ENCODE peak calls at places on chromosomes 3 and 15, in four cellular contexts. One of them, this sample, is unnamed.

GRCh38 chr3:183328164-183328563 is 75.1 kb downstream of the B3GNT5 start:
- DNase-seq in SW 1271: no peak
- DNase-seq in epithelial cell of esophagus: no peak
- DNase-seq in stimulated activated naive CD8-positive, alpha-beta T cell treated with anti-CD3 and anti-CD28 coated beads, Interleukin-15, Interleukin-2, amounts not matched to agents 100 U/mL and 50 U/mL, for 24 hours: no peak
- DNase-seq in this sample: no peak

GRCh38 chr15:51131596-51132290 is 37.0 kb upstream of the TNFAIP8L3 start:
- DNase-seq in SW 1271: no peak
- DNase-seq in stimulated activated naive CD8-positive, alpha-beta T cell treated with anti-CD3 and anti-CD28 coated beads, Interleukin-15, Interleukin-2, amounts not matched to agents 100 U/mL and 50 U/mL, for 24 hours: no peak
- DNase-seq in epithelial cell of esophagus: no peak
- DNase-seq in this sample: no peak

GRCh38 chr15:92733934-92734521 is 78.5 kb upstream of the FAM174B start:
- DNase-seq in SW 1271: no peak
- DNase-seq in stimulated activated naive CD8-positive, alpha-beta T cell treated with anti-CD3 and anti-CD28 coated beads, Interleukin-15, Interleukin-2, amounts not matched to agents 100 U/mL and 50 U/mL, for 24 hours: peak
- DNase-seq in epithelial cell of esophagus: no peak
- DNase-seq in this sample: no peak

GRCh38 chr3:50503504-50503903 is at the start of gene CACNA2D2:
- DNase-seq in stimulated activated naive CD8-positive, alpha-beta T cell treated with anti-CD3 and anti-CD28 coated beads, Interleukin-15, Interleukin-2, amounts not matched to agents 100 U/mL and 50 U/mL, for 24 hours: peak
- DNase-seq in SW 1271: no peak
- DNase-seq in epithelial cell of esophagus: peak
- DNase-seq in this sample: peak

GRCh38 chr15:85455851-85456250 is 75.4 kb downstream of the AKAP13 start:
- DNase-seq in stimulated activated naive CD8-positive, alpha-beta T cell treated with anti-CD3 and anti-CD28 coated beads, Interleukin-15, Interleukin-2, amounts not matched to agents 100 U/mL and 50 U/mL, for 24 hours: no peak
- DNase-seq in epithelial cell of esophagus: no peak
- DNase-seq in SW 1271: no peak
- DNase-seq in this sample: no peak

GRCh38 chr3:169811606-169812123 is 1.0 kb upstream of the LRRIQ4 start:
- DNase-seq in SW 1271: no peak
- DNase-seq in epithelial cell of esophagus: peak
- DNase-seq in stimulated activated naive CD8-positive, alpha-beta T cell treated with anti-CD3 and anti-CD28 coated beads, Interleukin-15, Interleukin-2, amounts not matched to agents 100 U/mL and 50 U/mL, for 24 hours: no peak
- DNase-seq in this sample: no peak

GRCh38 chr15:50828610-50829206 is 63.2 kb upstream of the SPPL2A start:
- DNase-seq in stimulated activated naive CD8-positive, alpha-beta T cell treated with anti-CD3 and anti-CD28 coated beads, Interleukin-15, Interleukin-2, amounts not matched to agents 100 U/mL and 50 U/mL, for 24 hours: no peak
- DNase-seq in epithelial cell of esophagus: peak
- DNase-seq in SW 1271: peak
- DNase-seq in this sample: peak

GRCh38 chr3:187641319-187641976 is 28.7 kb downstream of the SST start:
- DNase-seq in stimulated activated naive CD8-positive, alpha-beta T cell treated with anti-CD3 and anti-CD28 coated beads, Interleukin-15, Interleukin-2, amounts not matched to agents 100 U/mL and 50 U/mL, for 24 hours: no peak
- DNase-seq in SW 1271: no peak
- DNase-seq in epithelial cell of esophagus: no peak
- DNase-seq in this sample: no peak

GRCh38 chr15:62594017-62594416 is 428.9 kb upstream of the C2CD4B start:
- DNase-seq in stimulated activated naive CD8-positive, alpha-beta T cell treated with anti-CD3 and anti-CD28 coated beads, Interleukin-15, Interleukin-2, amounts not matched to agents 100 U/mL and 50 U/mL, for 24 hours: no peak
- DNase-seq in SW 1271: no peak
- DNase-seq in epithelial cell of esophagus: no peak
- DNase-seq in this sample: no peak

GRCh38 chr15:60301024-60301423 is 96.8 kb downstream of the ANXA2 start:
- DNase-seq in stimulated activated naive CD8-positive, alpha-beta T cell treated with anti-CD3 and anti-CD28 coated beads, Interleukin-15, Interleukin-2, amounts not matched to agents 100 U/mL and 50 U/mL, for 24 hours: no peak
- DNase-seq in SW 1271: no peak
- DNase-seq in epithelial cell of esophagus: no peak
- DNase-seq in this sample: peak

GRCh38 chr3:73521936-73522335 is 102.8 kb downstream of the PDZRN3 start:
- DNase-seq in SW 1271: no peak
- DNase-seq in stimulated activated naive CD8-positive, alpha-beta T cell treated with anti-CD3 and anti-CD28 coated beads, Interleukin-15, Interleukin-2, amounts not matched to agents 100 U/mL and 50 U/mL, for 24 hours: no peak
- DNase-seq in epithelial cell of esophagus: no peak
- DNase-seq in this sample: no peak